ENCODE peak calls at places on chromosome 19, in four cellular contexts. I is cardiac fibroblast, O is GM13976, U is stomach. N is an unnamed sample.

GRCh38 chr19:46481187-46481586 is 9.8 kb upstream of the PNMA8A start:
- DNase-seq in I (peak; percentile 21), O (no peak), U (no peak), N (no peak)

GRCh38 chr19:53880716-53881481 is 1.1 kb upstream of the PRKCG start:
- DNase-seq in I (no peak), O (no peak), U (no peak), N (no peak)

GRCh38 chr19:50959731-50960500 is 7.1 kb upstream of the KLK5 start:
- DNase-seq in I (peak; percentile 2), O (no peak), U (no peak), N (no peak)

GRCh38 chr19:18833849-18834643 is 2.3 kb downstream of the UPF1 start:
- DNase-seq in I (no peak), O (peak; percentile 21), U (no peak), N (peak; percentile 29)

GRCh38 chr19:57778358-57778757 is 8.9 kb downstream of the ZNF586 start:
- DNase-seq in I (no peak), O (no peak), U (no peak), N (no peak)

GRCh38 chr19:53879145-53880037 is 2.6 kb upstream of the PRKCG start:
- DNase-seq in I (peak; percentile 87), O (peak; percentile 90), U (peak; percentile 90), N (peak; percentile 88)

GRCh38 chr19:19554074-19555023 is 16.3 kb downstream of the CILP2 start:
- DNase-seq in I (peak; percentile 54), O (peak; percentile 88), U (peak; percentile 65), N (peak; percentile 84)

GRCh38 chr19:10086032-10086903 is at the start of gene SHFL:
- DNase-seq in I (peak; percentile 48), O (peak; percentile 96), U (peak; percentile 85), N (peak; percentile 98)

GRCh38 chr19:5804516-5805464 is at the start of gene NRTN:
- DNase-seq in I (no peak), O (peak; percentile 85), U (peak; percentile 69), N (peak; percentile 93)

GRCh38 chr19:14375055-14375581 is 6.1 kb upstream of the ADGRE5 start:
- DNase-seq in I (no peak), O (peak; percentile 77), U (peak; percentile 52), N (peak; percentile 58)

GRCh38 chr19:18762125-18763023 is 28.7 kb downstream of the COMP start:
- DNase-seq in I (peak; percentile 18), O (no peak), U (peak; percentile 98), N (no peak)

GRCh38 chr19:14467816-14468215 is 7.3 kb downstream of the PTGER1 start:
- DNase-seq in I (no peak), O (peak; percentile 47), U (no peak), N (peak; percentile 10)

GRCh38 chr19:53365134-53365898 is at the start of gene ZNF525:
- DNase-seq in I (peak; percentile 76), O (peak; percentile 97), U (peak; percentile 97), N (peak; percentile 96)

GRCh38 chr19:2477141-2477710 is 1.3 kb downstream of the GADD45B start:
- DNase-seq in I (peak; percentile 51), O (peak; percentile 35), U (peak; percentile 68), N (no peak)

GRCh38 chr19:27794444-27795042 is 1418.4 kb downstream of the UQCRFS1 start:
- DNase-seq in I (peak; percentile 50), O (peak; percentile 33), U (no peak), N (peak; percentile 9)

GRCh38 chr19:47531640-47532387 is 17.0 kb upstream of the NAPA start:
- DNase-seq in I (no peak), O (no peak), U (no peak), N (no peak)
- TF ChIP-seq CTCF in I (no peak), O (no peak), U (no peak), N (no peak)

DNA sequence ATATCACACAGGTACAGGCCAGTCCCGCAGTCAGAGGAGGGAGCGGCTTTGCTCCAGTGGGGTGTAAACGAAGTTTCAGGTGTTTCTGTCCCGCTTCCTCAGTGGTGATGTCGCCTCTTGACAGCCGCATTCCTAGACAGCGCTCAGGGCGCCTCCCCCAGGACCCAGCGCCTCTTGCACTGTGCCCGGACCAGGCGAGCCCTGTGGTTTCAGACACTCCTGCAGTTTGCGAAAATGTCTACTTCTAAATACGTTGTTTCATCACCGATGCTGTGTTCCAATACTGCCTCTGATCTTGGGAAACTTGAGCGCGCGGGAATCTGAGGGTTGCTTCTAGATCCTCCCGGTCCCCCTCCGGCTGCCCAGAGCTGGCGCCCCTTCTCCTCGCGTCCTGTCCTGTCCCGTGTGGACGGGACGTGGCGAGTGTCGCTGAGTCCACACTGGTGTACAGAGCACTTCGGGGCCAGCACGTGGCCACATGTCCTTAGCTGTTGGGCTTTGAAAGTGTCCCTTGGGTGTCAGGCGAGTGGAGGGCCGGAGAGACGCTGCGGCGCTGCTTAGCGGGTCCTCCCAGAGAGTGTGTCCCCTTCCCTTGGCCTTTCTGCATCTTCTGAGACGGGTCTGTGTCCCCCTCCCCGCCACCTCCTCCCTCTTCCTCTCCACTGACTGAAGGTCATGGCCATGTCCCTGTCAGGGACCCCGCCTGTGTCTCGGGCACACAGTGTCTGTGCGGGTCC is 14.6 kb upstream of the RPS15 start:
- DNase-seq in I (no peak), O (no peak), U (no peak), N (no peak)
- TF ChIP-seq CTCF in I (no peak), O (no peak), U (no peak), N (no peak)

DNA sequence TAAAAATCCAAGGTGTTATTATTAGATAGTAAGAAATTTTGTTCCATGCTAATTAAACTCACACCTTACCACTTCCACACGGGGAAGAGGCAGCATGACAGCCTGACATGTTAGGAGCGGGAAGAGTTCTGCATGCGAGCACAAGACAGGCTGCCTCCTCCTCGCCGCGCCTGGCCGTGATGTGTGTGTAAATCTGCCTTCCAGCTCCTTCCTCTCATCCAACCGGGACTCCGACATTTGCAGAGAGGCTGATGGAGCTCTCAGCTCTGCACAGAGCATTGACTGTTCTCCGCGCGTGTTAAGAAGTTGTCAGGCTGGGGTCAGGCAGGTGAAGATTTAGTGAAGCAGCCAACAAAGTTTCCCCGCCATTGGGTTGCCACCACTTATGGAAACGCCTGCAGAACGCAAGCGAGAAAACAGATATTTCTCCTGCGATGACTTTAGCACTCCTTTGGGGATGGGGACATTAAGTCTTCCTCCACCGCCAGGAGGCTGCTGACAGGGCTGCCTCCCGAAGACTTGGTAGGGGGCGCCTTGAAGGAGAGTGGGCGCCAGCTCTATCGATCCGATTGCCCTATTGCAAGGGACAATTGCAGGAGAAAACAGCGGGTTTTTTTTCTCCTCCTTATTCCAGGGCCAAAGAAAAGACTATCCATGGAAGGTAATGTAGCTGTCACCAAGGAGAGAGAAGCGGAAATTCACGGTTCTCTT is 213.8 kb upstream of the TSHZ3 start:
- DNase-seq in I (no peak), O (no peak), U (no peak), N (no peak)
- TF ChIP-seq CTCF in I (no peak), O (no peak), U (no peak), N (no peak)

GRCh38 chr19:38974599-38975213 is 836 bp downstream of the FBXO17 start:
- DNase-seq in I (no peak), O (no peak), U (no peak), N (no peak)
- TF ChIP-seq CTCF in I (no peak), O (no peak), U (no peak), N (no peak)

DNA sequence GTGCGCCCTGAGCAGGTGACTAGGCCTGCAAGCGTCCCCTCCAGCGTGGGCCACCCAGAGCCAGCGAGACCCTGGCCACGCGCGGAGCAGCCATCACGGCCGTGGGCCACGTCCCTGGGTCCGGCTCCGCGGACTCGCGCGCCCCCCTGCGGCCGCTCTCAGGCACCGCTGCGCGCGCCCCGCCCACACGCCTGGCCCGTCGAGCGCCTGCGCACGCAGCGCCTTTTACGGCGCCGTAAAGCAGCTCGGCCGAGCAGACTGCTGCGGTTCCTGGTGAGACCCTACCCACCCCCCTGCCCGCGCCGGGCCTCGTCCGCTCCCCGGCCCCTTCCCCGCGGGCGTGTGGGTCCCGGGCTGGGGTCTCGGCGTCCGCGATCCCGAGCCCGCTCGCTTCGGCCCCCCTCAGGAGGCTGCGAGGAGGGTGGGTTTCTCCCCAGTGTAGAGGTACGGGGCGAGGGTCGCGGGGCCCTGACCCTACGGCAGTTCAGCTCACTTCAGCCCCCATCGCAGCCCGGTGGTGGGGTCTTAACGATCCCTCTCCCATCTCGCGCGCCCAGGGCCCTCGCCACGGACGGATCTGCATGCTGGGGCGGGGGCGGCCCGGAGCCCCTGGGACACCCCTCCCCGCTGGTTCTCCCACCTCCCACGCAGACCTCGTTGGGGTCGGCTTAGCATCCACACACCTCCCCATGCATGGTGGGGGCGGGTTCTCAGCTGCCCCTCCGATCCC is at the start of gene TRAPPC5:
- DNase-seq in I (peak; percentile 74), O (peak; percentile 91), U (peak; percentile 89), N (peak; percentile 95)
- TF ChIP-seq CTCF in I (peak; percentile 23), O (peak; percentile 99), U (peak; percentile 98), N (peak; percentile 96)

GRCh38 chr19:30062331-30063183 is 120.5 kb downstream of the URI1 start:
- DNase-seq in I (no peak), O (peak; percentile 39), U (no peak), N (no peak)
- TF ChIP-seq CTCF in I (no peak), O (no peak), U (no peak), N (no peak)

GRCh38 chr19:16836115-16836905 is 7.1 kb downstream of the SIN3B start:
- DNase-seq in I (peak; percentile 26), O (peak; percentile 77), U (no peak), N (peak; percentile 76)
- TF ChIP-seq CTCF in I (no peak), O (peak; percentile 18), U (no peak), N (peak; percentile 25)

DNA sequence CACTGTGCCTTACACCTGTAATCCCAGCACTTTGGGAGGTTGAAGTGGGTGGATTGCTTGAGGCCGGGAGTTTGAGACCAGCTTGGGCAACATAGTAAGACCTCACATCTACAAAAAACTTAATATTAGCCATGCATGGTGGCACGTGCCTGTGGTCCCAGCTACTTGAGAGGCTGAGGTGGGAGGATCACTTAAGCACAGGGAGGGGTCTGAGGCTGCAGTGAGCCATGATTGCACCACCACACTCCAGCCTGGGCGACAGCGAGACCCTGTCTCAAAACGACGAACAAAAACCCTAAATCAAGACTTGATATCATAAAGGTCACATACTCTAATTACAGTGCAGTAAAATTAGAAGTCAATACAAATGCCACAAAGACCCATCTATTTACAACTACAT is 17.4 kb downstream of the SLC7A9 start:
- DNase-seq in I (no peak), O (no peak), U (no peak), N (no peak)
- TF ChIP-seq CTCF in I (no peak), O (no peak), U (no peak), N (no peak)

DNA sequence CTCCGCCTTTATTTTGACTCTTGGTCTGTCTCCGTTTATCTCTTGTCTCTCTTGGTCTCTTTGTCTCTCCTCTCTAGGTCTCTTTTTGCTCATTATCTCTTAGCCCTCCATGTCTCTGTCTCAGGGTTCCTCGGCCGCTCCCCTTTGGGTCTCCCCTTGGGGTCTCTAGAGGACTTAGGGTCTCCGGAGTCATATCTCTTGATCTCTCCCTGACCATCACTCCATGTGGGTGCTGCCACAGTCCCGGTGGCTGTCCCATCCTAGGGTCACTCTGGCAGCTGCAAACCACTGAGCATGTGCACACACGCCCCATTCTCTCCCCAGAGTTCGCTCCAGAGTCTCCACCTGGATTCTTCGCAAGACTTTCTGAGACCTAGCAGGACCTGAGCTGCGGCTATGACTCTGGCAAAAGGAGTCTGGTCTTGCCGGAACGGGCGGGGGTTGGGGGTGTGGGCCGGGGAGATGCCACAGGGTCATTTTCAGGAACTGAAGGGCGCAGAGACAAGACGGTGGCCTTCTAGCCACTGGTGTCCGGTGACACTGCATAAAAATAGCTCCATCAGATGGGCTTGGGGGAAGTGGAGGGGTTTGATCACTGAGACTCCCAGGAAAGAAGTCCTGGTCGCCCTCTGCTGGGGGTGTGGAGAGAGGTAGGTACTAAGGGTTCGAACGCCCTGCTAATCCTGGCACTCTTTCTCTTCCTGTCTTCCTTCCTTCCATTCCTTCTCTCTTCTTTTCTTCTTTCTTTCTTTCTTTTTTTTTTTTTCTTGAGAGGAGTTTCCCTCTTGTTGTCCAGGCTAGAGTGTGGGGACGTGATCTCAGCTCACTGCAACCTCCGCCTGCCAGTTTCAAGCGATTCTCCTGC is 1.2 kb upstream of the KCNA7 start:
- DNase-seq in I (peak; percentile 28), O (no peak), U (no peak), N (peak; percentile 41)
- TF ChIP-seq CTCF in I (peak; percentile 35), O (no peak), U (no peak), N (no peak)

N was measured in GM20000.